ENCODE peak calls at places on chromosome 14, in six cellular contexts. One of them, this sample, is unnamed.

GRCh38 chr14:20383032-20383431 is 30.3 kb downstream of the TEP1 start:
- DNase-seq in aorta: no peak
- DNase-seq in AG10803: no peak
- DNase-seq in cardiac muscle cell: no peak
- DNase-seq in GM12891: no peak
- DNase-seq in fibroblast of lung: no peak
- DNase-seq in this sample: no peak

GRCh38 chr14:54356172-54356571 is 40.6 kb upstream of the CDKN3 start:
- DNase-seq in aorta: no peak
- DNase-seq in AG10803: no peak
- DNase-seq in cardiac muscle cell: peak; percentile 33
- DNase-seq in GM12891: no peak
- DNase-seq in fibroblast of lung: no peak
- DNase-seq in this sample: no peak

GRCh38 chr14:54424479-54424901 is 16.7 kb downstream of the CNIH1 start:
- DNase-seq in aorta: no peak
- DNase-seq in AG10803: no peak
- DNase-seq in cardiac muscle cell: no peak
- DNase-seq in GM12891: no peak
- DNase-seq in fibroblast of lung: no peak
- DNase-seq in this sample: no peak

GRCh38 chr14:90682615-90683014 is 133.6 kb downstream of the TTC7B start:
- DNase-seq in aorta: no peak
- DNase-seq in AG10803: no peak
- DNase-seq in cardiac muscle cell: no peak
- DNase-seq in GM12891: no peak
- DNase-seq in fibroblast of lung: no peak
- DNase-seq in this sample: no peak

GRCh38 chr14:104925214-104925899 is 678 bp downstream of the PLD4 start:
- DNase-seq in aorta: no peak
- DNase-seq in AG10803: no peak
- DNase-seq in cardiac muscle cell: no peak
- DNase-seq in GM12891: no peak
- DNase-seq in fibroblast of lung: no peak
- DNase-seq in this sample: no peak

GRCh38 chr14:58663494-58664111 is 25.8 kb downstream of the DACT1 start:
- DNase-seq in aorta: no peak
- DNase-seq in AG10803: peak; percentile 91
- DNase-seq in cardiac muscle cell: peak; percentile 37
- DNase-seq in GM12891: no peak
- DNase-seq in fibroblast of lung: peak; percentile 97
- DNase-seq in this sample: no peak

GRCh38 chr14:32986791-32987545 is 48.3 kb downstream of the NPAS3 start:
- DNase-seq in aorta: no peak
- DNase-seq in AG10803: peak; percentile 53
- DNase-seq in cardiac muscle cell: no peak
- DNase-seq in GM12891: no peak
- DNase-seq in fibroblast of lung: peak; percentile 91
- DNase-seq in this sample: no peak

GRCh38 chr14:58805605-58806358 is 168.0 kb downstream of the DACT1 start:
- DNase-seq in aorta: no peak
- DNase-seq in AG10803: no peak
- DNase-seq in cardiac muscle cell: no peak
- DNase-seq in GM12891: no peak
- DNase-seq in fibroblast of lung: peak; percentile 86
- DNase-seq in this sample: no peak

GRCh38 chr14:50792058-50792477 is 38.9 kb downstream of the NIN start:
- DNase-seq in aorta: no peak
- DNase-seq in AG10803: no peak
- DNase-seq in cardiac muscle cell: no peak
- DNase-seq in GM12891: no peak
- DNase-seq in fibroblast of lung: no peak
- DNase-seq in this sample: no peak

GRCh38 chr14:32710351-32711102 is 228.2 kb upstream of the NPAS3 start:
- DNase-seq in aorta: no peak
- DNase-seq in AG10803: peak; percentile 33
- DNase-seq in cardiac muscle cell: no peak
- DNase-seq in GM12891: no peak
- DNase-seq in fibroblast of lung: peak; percentile 64
- DNase-seq in this sample: no peak

GRCh38 chr14:53249059-53249458 is 95.9 kb upstream of the DDHD1 start:
- DNase-seq in aorta: no peak
- DNase-seq in AG10803: no peak
- DNase-seq in cardiac muscle cell: no peak
- DNase-seq in GM12891: no peak
- DNase-seq in fibroblast of lung: peak; percentile 6
- DNase-seq in this sample: no peak

GRCh38 chr14:73755434-73756014 is 41.3 kb upstream of the PNMA1 start:
- DNase-seq in aorta: no peak
- DNase-seq in AG10803: no peak
- DNase-seq in cardiac muscle cell: no peak
- DNase-seq in GM12891: no peak
- DNase-seq in fibroblast of lung: no peak
- DNase-seq in this sample: no peak

GRCh38 chr14:49778421-49778820 is 10.5 kb downstream of the KLHDC2 start:
- DNase-seq in aorta: no peak
- DNase-seq in AG10803: no peak
- DNase-seq in cardiac muscle cell: no peak
- DNase-seq in GM12891: no peak
- DNase-seq in fibroblast of lung: no peak
- DNase-seq in this sample: no peak

GRCh38 chr14:61153436-61153835 is 127.7 kb downstream of the TMEM30B start:
- DNase-seq in aorta: no peak
- DNase-seq in AG10803: no peak
- DNase-seq in cardiac muscle cell: peak; percentile 72
- DNase-seq in GM12891: no peak
- DNase-seq in fibroblast of lung: peak; percentile 89
- DNase-seq in this sample: no peak

GRCh38 chr14:104342435-104343293 is 204.3 kb downstream of the KIF26A start:
- DNase-seq in aorta: peak; percentile 70
- DNase-seq in AG10803: no peak
- DNase-seq in cardiac muscle cell: peak; percentile 75
- DNase-seq in GM12891: no peak
- DNase-seq in fibroblast of lung: no peak
- DNase-seq in this sample: no peak

GRCh38 chr14:91257328-91258020 is 13.0 kb upstream of the GPR68 start:
- DNase-seq in aorta: no peak
- DNase-seq in AG10803: no peak
- DNase-seq in cardiac muscle cell: peak; percentile 49
- DNase-seq in GM12891: no peak
- DNase-seq in fibroblast of lung: no peak
- DNase-seq in this sample: no peak

GRCh38 chr14:23177181-23177580 is 6.3 kb downstream of the SLC7A8 start:
- DNase-seq in aorta: no peak
- DNase-seq in AG10803: no peak
- DNase-seq in cardiac muscle cell: no peak
- DNase-seq in GM12891: no peak
- DNase-seq in fibroblast of lung: no peak
- DNase-seq in this sample: no peak

GRCh38 chr14:57266060-57266459 is 2.6 kb downstream of the EXOC5 start:
- DNase-seq in aorta: no peak
- DNase-seq in AG10803: peak; percentile 17
- DNase-seq in cardiac muscle cell: no peak
- DNase-seq in GM12891: no peak
- DNase-seq in fibroblast of lung: no peak
- DNase-seq in this sample: no peak

GRCh38 chr14:36863271-36863670 is 201.6 kb downstream of the PAX9 start:
- DNase-seq in aorta: no peak
- DNase-seq in AG10803: no peak
- DNase-seq in cardiac muscle cell: no peak
- DNase-seq in GM12891: no peak
- DNase-seq in fibroblast of lung: no peak
- DNase-seq in this sample: no peak

GRCh38 chr14:95889236-95889979 is 12.8 kb downstream of the TUNAR start:
- DNase-seq in aorta: no peak
- DNase-seq in AG10803: no peak
- DNase-seq in cardiac muscle cell: no peak
- DNase-seq in GM12891: no peak
- DNase-seq in fibroblast of lung: no peak
- DNase-seq in this sample: no peak

GRCh38 chr14:77076118-77076631 is 21.9 kb upstream of the CIPC start:
- DNase-seq in aorta: peak; percentile 81
- DNase-seq in AG10803: no peak
- DNase-seq in cardiac muscle cell: no peak
- DNase-seq in GM12891: no peak
- DNase-seq in fibroblast of lung: no peak
- DNase-seq in this sample: no peak

GRCh38 chr14:89924224-89924623 is 30.3 kb downstream of the EFCAB11 start:
- DNase-seq in aorta: no peak
- DNase-seq in AG10803: peak; percentile 29
- DNase-seq in cardiac muscle cell: no peak
- DNase-seq in GM12891: no peak
- DNase-seq in fibroblast of lung: no peak
- DNase-seq in this sample: no peak

GRCh38 chr14:77099425-77100167 is 1.5 kb downstream of the CIPC start:
- DNase-seq in aorta: no peak
- DNase-seq in AG10803: peak; percentile 77
- DNase-seq in cardiac muscle cell: no peak
- DNase-seq in GM12891: no peak
- DNase-seq in fibroblast of lung: peak; percentile 72
- DNase-seq in this sample: no peak

GRCh38 chr14:33317675-33318074 is 379.0 kb downstream of the NPAS3 start:
- DNase-seq in aorta: no peak
- DNase-seq in AG10803: no peak
- DNase-seq in cardiac muscle cell: no peak
- DNase-seq in GM12891: no peak
- DNase-seq in fibroblast of lung: no peak
- DNase-seq in this sample: no peak

GRCh38 chr14:67416085-67416484 is 4.1 kb upstream of the PLEK2 start:
- DNase-seq in aorta: peak; percentile 36
- DNase-seq in AG10803: no peak
- DNase-seq in cardiac muscle cell: no peak
- DNase-seq in GM12891: no peak
- DNase-seq in fibroblast of lung: no peak
- DNase-seq in this sample: no peak

GRCh38 chr14:99686557-99687283 is 2.6 kb downstream of the CYP46A1 start:
- DNase-seq in aorta: peak; percentile 46
- DNase-seq in AG10803: no peak
- DNase-seq in cardiac muscle cell: no peak
- DNase-seq in GM12891: no peak
- DNase-seq in fibroblast of lung: no peak
- DNase-seq in this sample: no peak

GRCh38 chr14:97603201-97603600 is 806.0 kb downstream of the VRK1 start:
- DNase-seq in aorta: no peak
- DNase-seq in AG10803: no peak
- DNase-seq in cardiac muscle cell: no peak
- DNase-seq in GM12891: no peak
- DNase-seq in fibroblast of lung: no peak
- DNase-seq in this sample: no peak

GRCh38 chr14:100616854-100617714 is 29.9 kb upstream of the BEGAIN start:
- DNase-seq in aorta: peak; percentile 32
- DNase-seq in AG10803: no peak
- DNase-seq in cardiac muscle cell: no peak
- DNase-seq in GM12891: no peak
- DNase-seq in fibroblast of lung: no peak
- DNase-seq in this sample: no peak

GRCh38 chr14:53103941-53104340 is 49.2 kb downstream of the DDHD1 start:
- DNase-seq in aorta: no peak
- DNase-seq in AG10803: no peak
- DNase-seq in cardiac muscle cell: no peak
- DNase-seq in GM12891: no peak
- DNase-seq in fibroblast of lung: no peak
- DNase-seq in this sample: no peak

GRCh38 chr14:49467091-49467490 is 119.1 kb downstream of the RPS29 start:
- DNase-seq in aorta: no peak
- DNase-seq in AG10803: no peak
- DNase-seq in cardiac muscle cell: no peak
- DNase-seq in GM12891: no peak
- DNase-seq in fibroblast of lung: no peak
- DNase-seq in this sample: no peak

GRCh38 chr14:90942511-90942910 is 117.9 kb downstream of the RPS6KA5 start:
- DNase-seq in aorta: no peak
- DNase-seq in AG10803: no peak
- DNase-seq in cardiac muscle cell: no peak
- DNase-seq in GM12891: no peak
- DNase-seq in fibroblast of lung: no peak
- DNase-seq in this sample: no peak

GRCh38 chr14:102527255-102528232 is 18.0 kb upstream of the ANKRD9 start:
- DNase-seq in aorta: no peak
- DNase-seq in AG10803: no peak
- DNase-seq in cardiac muscle cell: no peak
- DNase-seq in GM12891: no peak
- DNase-seq in fibroblast of lung: peak; percentile 31
- DNase-seq in this sample: no peak

GRCh38 chr14:25833341-25834121 is 764.3 kb downstream of the NOVA1 start:
- DNase-seq in aorta: no peak
- DNase-seq in AG10803: no peak
- DNase-seq in cardiac muscle cell: peak; percentile 73
- DNase-seq in GM12891: no peak
- DNase-seq in fibroblast of lung: peak; percentile 13
- DNase-seq in this sample: no peak

GRCh38 chr14:46818147-46818546 is 166.6 kb upstream of the RPL10L start:
- DNase-seq in aorta: no peak
- DNase-seq in AG10803: no peak
- DNase-seq in cardiac muscle cell: no peak
- DNase-seq in GM12891: no peak
- DNase-seq in fibroblast of lung: no peak
- DNase-seq in this sample: no peak

GRCh38 chr14:105165134-105165704 is 3.4 kb downstream of the JAG2 start:
- DNase-seq in aorta: no peak
- DNase-seq in AG10803: no peak
- DNase-seq in cardiac muscle cell: no peak
- DNase-seq in GM12891: no peak
- DNase-seq in fibroblast of lung: no peak
- DNase-seq in this sample: no peak

GRCh38 chr14:73785336-73785833 is 66.2 kb upstream of the PTGR2 start:
- DNase-seq in aorta: peak; percentile 70
- DNase-seq in AG10803: peak; percentile 79
- DNase-seq in cardiac muscle cell: no peak
- DNase-seq in GM12891: no peak
- DNase-seq in fibroblast of lung: peak; percentile 93
- DNase-seq in this sample: no peak

GRCh38 chr14:49768301-49769121 is 558 bp downstream of the KLHDC2 start:
- DNase-seq in aorta: peak; percentile 85
- DNase-seq in AG10803: peak; percentile 60
- DNase-seq in cardiac muscle cell: peak; percentile 83
- DNase-seq in GM12891: peak; percentile 30
- DNase-seq in fibroblast of lung: peak; percentile 77
- DNase-seq in this sample: peak; percentile 30

GRCh38 chr14:98932436-98933325 is 339.3 kb downstream of the BCL11B start:
- DNase-seq in aorta: peak; percentile 24
- DNase-seq in AG10803: no peak
- DNase-seq in cardiac muscle cell: no peak
- DNase-seq in GM12891: no peak
- DNase-seq in fibroblast of lung: no peak
- DNase-seq in this sample: no peak

GRCh38 chr14:39781466-39781865 is 349.2 kb upstream of the FBXO33 start:
- DNase-seq in aorta: no peak
- DNase-seq in AG10803: no peak
- DNase-seq in cardiac muscle cell: no peak
- DNase-seq in GM12891: no peak
- DNase-seq in fibroblast of lung: no peak
- DNase-seq in this sample: no peak

GRCh38 chr14:60303745-60304144 is 54.7 kb downstream of the PPM1A start:
- DNase-seq in aorta: no peak
- DNase-seq in AG10803: peak; percentile 11
- DNase-seq in cardiac muscle cell: peak; percentile 62
- DNase-seq in GM12891: no peak
- DNase-seq in fibroblast of lung: no peak
- DNase-seq in this sample: no peak

This sample was measured in GM12892.